ENCODE peak calls at places on chromosomes 3 and 15, in four cellular contexts. D is CD4-positive, CD25-positive, alpha-beta regulatory T cell; I is gastrocnemius medialis; G is mammary epithelial cell. P is an unnamed sample.

GRCh38 chr3:11346416-11346815 is 74.2 kb downstream of the ATG7 start:
- DNase-seq in D (no peak), I (no peak), G (peak; percentile 39), P (no peak)

GRCh38 chr15:51108933-51109550 is 14.3 kb upstream of the TNFAIP8L3 start:
- DNase-seq in D (no peak), I (peak; percentile 23), G (peak; percentile 83), P (no peak)

GRCh38 chr15:77384086-77384485 is 35.8 kb downstream of the PEAK1 start:
- DNase-seq in D (no peak), I (no peak), G (no peak), P (no peak)

GRCh38 chr15:74225928-74226327 is 10.2 kb upstream of the CCDC33 start:
- DNase-seq in D (no peak), I (no peak), G (no peak), P (no peak)

GRCh38 chr3:46350262-46350565 is 3.7 kb upstream of the CCR2 start:
- DNase-seq in D (no peak), I (no peak), G (no peak), P (no peak)

GRCh38 chr3:16866447-16867025 is 18.2 kb upstream of the PLCL2 start:
- DNase-seq in D (no peak), I (no peak), G (no peak), P (no peak)

GRCh38 chr3:94185753-94186152 is 122.9 kb downstream of the NSUN3 start:
- DNase-seq in D (no peak), I (no peak), G (peak; percentile 34), P (no peak)

GRCh38 chr3:53092942-53093341 is 37.3 kb downstream of the RFT1 start:
- DNase-seq in D (no peak), I (no peak), G (no peak), P (no peak)

GRCh38 chr15:26771168-26771916 is 1.5 kb downstream of the GABRB3 start:
- DNase-seq in D (no peak), I (no peak), G (no peak), P (no peak)

GRCh38 chr15:68145706-68146105 is 59.4 kb downstream of the CALML4 start:
- DNase-seq in D (no peak), I (no peak), G (no peak), P (no peak)

GRCh38 chr3:7752005-7752404 is 749.6 kb upstream of the LMCD1 start:
- DNase-seq in D (no peak), I (no peak), G (no peak), P (no peak)

DNA sequence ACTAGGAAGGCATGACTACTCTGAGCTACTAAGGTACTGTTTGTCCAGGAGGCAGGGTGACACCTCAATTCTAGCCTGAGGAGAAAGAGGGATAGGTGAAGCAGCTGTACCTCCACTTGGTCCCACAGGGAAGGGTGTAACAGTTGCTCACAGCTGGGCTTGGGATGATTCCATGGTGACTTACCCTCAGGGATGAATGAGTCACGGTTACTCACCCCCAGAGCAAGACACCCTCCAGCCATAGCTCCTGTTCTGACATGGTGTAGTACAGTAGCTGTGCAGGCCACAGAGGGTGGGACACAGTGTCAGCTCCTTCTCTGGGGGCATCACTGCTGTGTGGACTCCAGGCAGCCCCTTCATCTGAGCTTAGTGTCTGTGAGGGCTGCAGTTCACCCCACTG is 868.6 kb upstream of the SEMA6D start:
- DNase-seq in D (no peak), I (no peak), G (no peak), P (no peak)
- H3K9me3 ChIP-seq in D (no peaks in the 10 kb centered on the region), I (no peaks in the 10 kb centered on the region), G (peaks cover 27% of the 10 kb centered on the region), P (no peaks in the 10 kb centered on the region)

GRCh38 chr15:20295238-20295811 is 246.3 kb downstream of the GOLGA6L6 start:
- DNase-seq in D (no peak), I (no peak), G (no peak), P (no peak)
- H3K9me3 ChIP-seq in D (peaks cover 5% of the 10 kb centered on the region), I (no peaks in the 10 kb centered on the region), G (peaks cover 15% of the 10 kb centered on the region), P (no peaks in the 10 kb centered on the region)

DNA sequence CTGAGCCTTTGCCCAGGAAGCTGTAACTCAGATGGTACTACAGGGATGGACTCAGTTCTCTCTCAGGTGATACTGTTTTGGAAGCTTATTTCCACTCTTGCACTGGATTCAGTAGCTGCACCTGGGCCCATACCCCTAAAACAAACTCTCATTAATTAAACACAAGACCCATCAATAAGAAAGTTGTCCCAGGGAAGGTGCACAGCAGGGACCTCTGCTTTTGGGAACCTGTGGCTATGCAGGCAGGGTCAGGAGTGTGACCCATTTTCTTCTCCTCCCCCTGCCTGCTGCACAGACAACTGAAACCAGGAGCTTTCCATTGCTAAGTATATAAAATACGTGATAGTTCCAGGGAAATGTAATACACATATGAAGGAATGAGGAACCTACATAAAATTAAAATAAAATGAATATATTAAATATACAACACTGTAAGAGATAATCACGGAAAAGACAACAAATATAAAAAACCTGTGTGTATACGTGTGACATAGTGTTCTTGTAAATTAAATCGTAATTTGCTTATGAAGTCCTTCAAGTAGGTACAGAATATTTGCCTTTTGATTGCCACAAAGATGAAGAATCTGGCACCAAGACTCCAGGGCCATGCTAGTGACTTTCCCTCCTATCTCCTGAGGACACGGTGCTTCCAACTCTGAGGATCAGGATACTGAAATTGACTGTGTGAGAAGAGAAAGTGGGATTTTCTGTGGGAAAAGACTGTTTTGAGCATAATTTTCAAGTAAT is 101.6 kb upstream of the GOLGA6L6 start:
- DNase-seq in D (no peak), I (no peak), G (no peak), P (no peak)
- H3K9me3 ChIP-seq in D (no peaks in the 10 kb centered on the region), I (no peaks in the 10 kb centered on the region), G (no peaks in the 10 kb centered on the region), P (no peaks in the 10 kb centered on the region)

GRCh38 chr15:46178138-46178537 is 543.3 kb downstream of the SQOR start:
- DNase-seq in D (no peak), I (no peak), G (no peak), P (no peak)
- H3K9me3 ChIP-seq in D (peaks cover 2% of the 10 kb centered on the region), I (no peaks in the 10 kb centered on the region), G (no peaks in the 10 kb centered on the region), P (no peaks in the 10 kb centered on the region)

GRCh38 chr3:153880493-153880892 is 240.7 kb upstream of the ARHGEF26 start:
- DNase-seq in D (no peak), I (no peak), G (no peak), P (no peak)
- H3K9me3 ChIP-seq in D (no peaks in the 10 kb centered on the region), I (no peaks in the 10 kb centered on the region), G (no peaks in the 10 kb centered on the region), P (no peaks in the 10 kb centered on the region)

GRCh38 chr3:114406286-114406685 is 112.5 kb downstream of the TIGIT start:
- DNase-seq in D (no peak), I (no peak), G (no peak), P (no peak)
- H3K9me3 ChIP-seq in D (no peaks in the 10 kb centered on the region), I (no peaks in the 10 kb centered on the region), G (no peaks in the 10 kb centered on the region), P (no peaks in the 10 kb centered on the region)

GRCh38 chr15:25058080-25058785 is 103.4 kb downstream of the SNRPN start:
- DNase-seq in D (no peak), I (peak; percentile 11), G (no peak), P (no peak)
- H3K9me3 ChIP-seq in D (peaks cover 100% of the 10 kb centered on the region), I (peaks cover 22% of the 10 kb centered on the region), G (peaks cover 98% of the 10 kb centered on the region), P (peaks cover 54% of the 10 kb centered on the region)

DNA sequence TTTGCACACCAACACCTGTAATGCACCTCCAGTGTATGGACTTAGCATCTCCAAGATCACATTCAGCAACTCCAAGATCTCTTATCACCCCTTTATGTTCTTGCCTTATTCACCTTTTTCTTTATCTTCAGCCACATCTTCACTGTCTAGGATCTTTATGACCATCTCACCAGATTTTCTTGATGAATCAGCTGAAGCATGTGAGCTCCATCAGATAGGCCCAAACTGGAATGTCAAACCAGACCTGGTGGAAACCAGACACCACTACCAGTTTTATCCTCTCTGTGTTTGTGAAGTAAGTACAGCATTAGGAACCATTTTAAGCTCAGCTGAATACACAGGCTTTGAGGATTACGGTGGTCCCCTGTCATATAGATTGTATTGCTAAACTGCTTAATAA is 330.4 kb upstream of the NDN start:
- DNase-seq in D (no peak), I (no peak), G (no peak), P (no peak)
- H3K9me3 ChIP-seq in D (no peaks in the 10 kb centered on the region), I (no peaks in the 10 kb centered on the region), G (peaks cover 11% of the 10 kb centered on the region), P (no peaks in the 10 kb centered on the region)

DNA sequence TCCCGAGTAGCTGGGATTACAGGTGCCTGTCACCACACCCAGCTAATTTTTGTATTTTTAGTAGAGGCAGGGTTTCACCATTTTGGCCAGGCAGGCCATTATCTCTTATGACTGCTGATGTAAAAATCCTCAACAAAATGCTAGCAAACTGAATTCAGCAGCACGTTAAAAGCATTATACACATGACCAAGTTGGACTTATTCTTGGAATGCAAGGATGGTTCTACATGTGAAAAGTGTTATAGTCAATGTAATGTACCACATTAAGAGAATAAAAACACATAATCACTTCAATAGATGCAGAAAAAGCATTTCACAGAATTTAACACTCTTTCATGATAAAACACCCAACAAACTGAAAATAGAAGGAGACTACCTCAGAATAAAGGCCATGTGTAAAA is 20.2 kb downstream of the RNF13 start:
- DNase-seq in D (no peak), I (no peak), G (no peak), P (no peak)
- H3K9me3 ChIP-seq in D (peaks cover 77% of the 10 kb centered on the region), I (no peaks in the 10 kb centered on the region), G (peaks cover 30% of the 10 kb centered on the region), P (peaks cover 4% of the 10 kb centered on the region)

DNA sequence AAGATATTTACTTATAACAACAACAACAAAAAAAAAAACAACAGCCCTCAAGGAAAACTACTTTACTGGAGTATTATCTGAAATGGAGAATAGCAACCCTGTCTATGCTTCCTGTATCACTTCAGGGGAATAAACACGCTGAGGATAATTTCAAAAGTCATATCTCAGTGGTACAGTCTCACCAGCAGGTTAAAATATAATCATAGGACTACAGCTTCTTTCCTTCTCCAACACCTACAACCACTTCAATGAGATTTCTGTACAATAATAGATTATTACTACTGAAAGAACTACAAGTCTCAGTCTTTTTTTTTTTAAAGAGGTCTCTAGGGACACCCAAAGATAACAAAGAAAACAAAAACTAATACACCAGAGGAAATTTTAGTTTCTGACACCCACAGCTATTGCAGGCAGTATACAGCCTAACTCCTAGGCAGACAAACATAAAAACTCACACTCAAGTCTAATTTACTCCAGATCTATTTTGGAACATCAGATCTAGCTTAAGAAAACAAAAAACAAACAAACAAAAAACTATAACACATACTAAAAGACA is 268.2 kb downstream of the BCHE start:
- DNase-seq in D (no peak), I (no peak), G (no peak), P (no peak)
- H3K9me3 ChIP-seq in D (no peaks in the 10 kb centered on the region), I (no peaks in the 10 kb centered on the region), G (no peaks in the 10 kb centered on the region), P (no peaks in the 10 kb centered on the region)